ENCODE peak calls at places on chromosomes 12 and 14, in four cellular contexts. O is CD8-positive, alpha-beta T cell; B is body of pancreas; Y is heart left ventricle. G is an unnamed sample.

GRCh38 chr12:597926-598568 is 65.2 kb downstream of the NINJ2 start:
- DNase-seq in O (no peak), B (no peak), Y (peak; percentile 21), G (no peak)

GRCh38 chr12:46559311-46559710 is 186.7 kb upstream of the SLC38A2 start:
- DNase-seq in O (no peak), B (no peak), Y (no peak), G (no peak)

GRCh38 chr12:42221722-42222121 is 16.3 kb downstream of the YAF2 start:
- DNase-seq in O (no peak), B (no peak), Y (no peak), G (no peak)

GRCh38 chr14:50957296-50957695 is 13.0 kb upstream of the PYGL start:
- DNase-seq in O (no peak), B (no peak), Y (no peak), G (no peak)

GRCh38 chr14:89212386-89213235 is 204.4 kb downstream of the FOXN3 start:
- DNase-seq in O (no peak), B (no peak), Y (no peak), G (no peak)

GRCh38 chr12:2261708-2262107 is 208.9 kb downstream of the CACNA1C start:
- DNase-seq in O (no peak), B (no peak), Y (no peak), G (no peak)

GRCh38 chr12:65522956-65523857 is 244.7 kb downstream of the MSRB3 start:
- DNase-seq in O (no peak), B (no peak), Y (no peak), G (no peak)

GRCh38 chr12:114480309-114481199 is 74.6 kb upstream of the TBX5 start:
- DNase-seq in O (no peak), B (no peak), Y (no peak), G (no peak)

GRCh38 chr12:16037533-16037932 is 126.4 kb downstream of the DERA start:
- DNase-seq in O (no peak), B (no peak), Y (no peak), G (no peak)

GRCh38 chr12:93466625-93467350 is 526 bp upstream of the MRPL42 start:
- DNase-seq in O (no peak), B (peak; percentile 31), Y (no peak), G (no peak)

GRCh38 chr14:75295061-75295461 is 16.4 kb downstream of the FOS start:
- DNase-seq in O (no peak), B (peak; percentile 64), Y (peak; percentile 71), G (no peak)

GRCh38 chr12:47894068-47894467 is 10.7 kb downstream of the VDR start:
- DNase-seq in O (no peak), B (no peak), Y (no peak), G (no peak)

GRCh38 chr14:100544506-100545141 is 42.6 kb downstream of the BEGAIN start:
- DNase-seq in O (no peak), B (no peak), Y (no peak), G (no peak)

GRCh38 chr12:67855103-67855502 is 134.1 kb upstream of the IFNG-AS1 start:
- DNase-seq in O (no peak), B (no peak), Y (no peak), G (no peak)

GRCh38 chr12:31118831-31119530 is 45.3 kb downstream of the DDX11 start:
- DNase-seq in O (peak; percentile 47), B (no peak), Y (no peak), G (no peak)

GRCh38 chr14:81400202-81400678 is at the start of gene STON2:
- DNase-seq in O (no peak), B (no peak), Y (peak; percentile 33), G (no peak)
- H3K4me3 ChIP-seq in O (no peak within 1 kb of the TSS), B (no peak within 1 kb of the TSS), Y (no peak within 1 kb of the TSS), G (no peak within 1 kb of the TSS)

GRCh38 chr14:20179880-20180279 is 10.8 kb upstream of the OR11G2 start:
- DNase-seq in O (no peak), B (no peak), Y (no peak), G (no peak)
- H3K27ac ChIP-seq in O (no peak overlapping the region), B (no peak overlapping the region), Y (no peak overlapping the region), G (peak overlapping the region; percentile 17)

DNA sequence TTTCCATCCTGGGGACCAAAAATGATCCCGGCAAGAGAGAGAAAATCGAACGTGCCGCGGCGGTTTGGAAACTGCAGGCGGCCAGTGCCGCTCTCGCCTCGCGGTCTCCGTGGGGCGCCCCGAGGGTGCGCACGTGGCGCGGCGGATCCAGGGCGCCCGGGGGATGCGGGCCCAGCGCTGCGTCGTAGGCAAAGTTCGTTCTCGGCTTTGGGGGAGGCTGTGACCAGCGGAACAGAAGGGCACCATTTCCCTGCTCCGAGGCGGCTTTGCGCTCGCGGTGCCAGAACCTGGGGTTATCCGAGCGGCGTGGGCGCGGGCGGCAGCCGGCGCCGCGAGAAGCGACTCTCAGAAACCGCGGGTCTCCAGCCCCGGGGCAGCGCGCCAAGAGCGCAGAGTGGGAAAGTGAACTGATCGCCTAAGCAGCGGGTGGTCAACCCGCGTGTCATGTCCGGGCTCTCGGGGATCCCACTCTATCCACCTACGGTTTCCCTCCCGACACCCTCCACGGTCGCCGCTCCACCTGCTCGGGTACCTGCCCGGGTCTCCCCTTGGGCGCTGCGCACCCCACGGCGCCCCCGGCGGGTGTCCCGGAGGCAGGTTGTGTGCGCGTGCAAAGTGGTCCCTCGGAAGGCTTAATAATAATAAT is 1.1 kb downstream of the ESRRB start:
- DNase-seq in O (no peak), B (no peak), Y (no peak), G (no peak)
- H3K4me3 ChIP-seq in O (no peak overlapping the region), B (no peak overlapping the region), Y (peak overlapping the region; percentile 5), G (peak overlapping the region; percentile 62)

DNA sequence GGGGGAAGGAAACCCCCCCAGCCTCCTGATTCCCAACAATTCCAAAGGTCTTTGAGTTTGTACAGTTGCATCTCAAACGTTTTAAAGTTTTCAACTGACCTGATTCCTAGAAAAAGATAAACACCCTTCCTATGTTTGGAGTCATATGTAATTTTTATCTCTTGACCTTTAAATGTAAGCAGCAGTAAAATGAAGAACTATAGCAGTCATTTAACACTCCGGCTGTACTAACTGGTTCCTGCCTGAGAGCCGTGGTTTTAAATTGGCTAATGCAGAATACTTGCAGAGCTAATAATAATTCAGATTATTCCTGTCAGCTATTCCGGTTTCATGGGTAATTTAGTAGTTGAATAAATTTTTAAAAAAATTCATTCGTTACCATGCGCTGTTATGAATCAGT is 218.0 kb downstream of the PHETA1 start:
- DNase-seq in O (no peak), B (no peak), Y (no peak), G (no peak)
- H3K27ac ChIP-seq in O (no peak overlapping the region), B (no peak overlapping the region), Y (no peak overlapping the region), G (no peak overlapping the region)

GRCh38 chr12:85531345-85531744 is 251.3 kb downstream of the ALX1 start:
- DNase-seq in O (no peak), B (no peak), Y (no peak), G (no peak)

GRCh38 chr12:85529896-85530295 is 249.9 kb downstream of the ALX1 start:
- DNase-seq in O (no peak), B (no peak), Y (no peak), G (no peak)

GRCh38 chr12:85530486-85530885 is 250.5 kb downstream of the ALX1 start:
- DNase-seq in O (no peak), B (no peak), Y (no peak), G (no peak)

GRCh38 chr12:85527192-85527591 is 247.2 kb downstream of the ALX1 start:
- DNase-seq in O (no peak), B (no peak), Y (no peak), G (no peak)
- H3K4me3 ChIP-seq in O (no peak overlapping the region), B (no peak overlapping the region), Y (no peak overlapping the region), G (no peak overlapping the region)

DNA sequence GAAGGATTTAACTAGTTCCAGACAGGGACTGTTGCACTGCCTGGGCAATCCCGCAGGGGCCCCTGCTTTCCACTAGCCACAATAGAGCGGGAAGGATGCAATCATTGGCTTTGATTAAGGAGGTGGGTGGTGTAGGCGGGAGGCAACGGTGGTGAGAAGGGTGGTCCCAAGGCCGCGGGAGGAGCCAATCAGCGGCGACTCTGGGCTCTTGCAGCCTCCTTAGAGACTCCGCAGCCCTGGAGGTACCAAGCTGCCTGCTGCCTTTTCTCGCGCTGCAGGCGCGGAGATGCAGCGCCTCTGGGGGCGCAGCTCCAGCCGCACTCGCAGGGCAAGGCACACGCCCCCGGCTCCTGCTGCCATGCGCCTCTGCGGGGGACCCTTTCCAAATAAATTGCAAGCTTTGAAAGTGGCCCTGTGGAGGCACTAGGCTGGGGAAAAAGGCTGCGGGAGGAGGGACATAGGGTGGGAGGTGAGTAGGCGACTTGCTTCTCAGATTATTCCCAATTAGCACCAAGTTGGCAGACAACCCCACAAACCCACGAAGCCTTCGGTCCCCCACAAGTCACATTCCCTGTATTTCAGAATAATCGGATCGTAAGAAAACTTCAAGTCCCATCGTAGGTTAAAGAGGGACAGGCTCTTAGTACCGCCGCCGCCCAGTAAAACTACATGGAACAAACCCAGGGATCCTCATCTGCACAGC is 860 bp upstream of the KCNA1 start:
- DNase-seq in O (no peak), B (no peak), Y (no peak), G (no peak)
- H3K27ac ChIP-seq in O (no peak overlapping the region), B (no peak overlapping the region), Y (no peak overlapping the region), G (no peak overlapping the region)

DNA sequence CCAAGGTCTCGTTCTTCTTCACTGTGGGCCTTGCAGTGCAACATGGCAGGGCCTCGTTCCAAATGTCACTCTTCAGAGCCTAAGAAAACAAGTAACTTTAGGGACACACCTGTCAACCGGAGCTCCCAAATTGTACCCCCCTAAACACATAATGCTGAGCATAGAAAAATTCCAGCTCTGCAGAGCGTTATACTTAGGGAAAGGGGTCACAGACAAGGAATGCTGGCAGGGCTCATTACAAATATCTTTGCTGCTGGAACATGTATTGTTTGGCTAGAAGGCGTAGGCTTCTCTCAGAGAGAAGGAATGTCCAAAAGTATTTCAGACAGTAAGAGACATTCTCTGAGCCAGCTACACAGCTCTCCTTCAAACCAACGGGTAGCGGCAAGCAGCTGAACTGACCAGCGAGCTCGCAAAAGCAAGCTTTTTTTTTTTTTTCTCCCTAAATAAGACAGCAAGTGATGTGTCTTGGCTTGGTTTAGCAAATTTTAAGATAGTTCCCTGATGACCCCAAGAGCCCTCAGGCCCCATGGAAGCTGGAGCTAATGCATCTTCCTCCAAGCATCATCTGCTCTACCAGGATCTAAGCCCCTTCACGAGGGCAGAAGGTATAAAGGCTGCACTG is 24.5 kb downstream of the SSH1 start:
- DNase-seq in O (no peak), B (no peak), Y (no peak), G (no peak)
- H3K4me3 ChIP-seq in O (no peak overlapping the region), B (no peak overlapping the region), Y (no peak overlapping the region), G (peak overlapping the region; percentile 10)

GRCh38 chr14:73945159-73945670 is 4.7 kb downstream of the FAM161B start:
- DNase-seq in O (no peak), B (peak; percentile 61), Y (no peak), G (no peak)

GRCh38 chr14:73944432-73945158 is 5.3 kb downstream of the FAM161B start:
- DNase-seq in O (no peak), B (peak; percentile 26), Y (no peak), G (no peak)

GRCh38 chr14:73943083-73943482 is 6.8 kb downstream of the FAM161B start:
- DNase-seq in O (no peak), B (no peak), Y (no peak), G (no peak)

GRCh38 chr14:73937012-73937411 is 12.9 kb downstream of the FAM161B start:
- DNase-seq in O (no peak), B (no peak), Y (no peak), G (no peak)

GRCh38 chr14:73942180-73942579 is 7.7 kb downstream of the FAM161B start:
- DNase-seq in O (no peak), B (no peak), Y (no peak), G (no peak)
- H3K27ac ChIP-seq in O (no peak overlapping the region), B (no peak overlapping the region), Y (no peak overlapping the region), G (no peak overlapping the region)

G was measured in thoracic aorta.